ENCODE peak calls at places on chromosomes 16 and 17, in six cellular contexts. O, U, N, R, K and J are unnamed samples.
A peak's percentile ranks its signal among the peaks of the same experiment; 100 is the strongest.

GRCh38 chr16:69889295-69889964 is 61.7 kb upstream of the CLEC18A start:
- DNase-seq in O (no peak), K (no peak), U (no peak), R (no peak), N (no peak), J (no peak)

GRCh38 chr17:13047016-13047415 is 29.2 kb upstream of the ELAC2 start:
- DNase-seq in O (no peak), R (no peak), N (no peak), K (no peak), U (no peak), J (no peak)

GRCh38 chr17:50774225-50774803 is 7.0 kb upstream of the ANKRD40CL start:
- DNase-seq in U (no peak), O (no peak), R (no peak), K (no peak), N (no peak), J (no peak)

GRCh38 chr16:7921360-7921759 is 588.7 kb downstream of the RBFOX1 start:
- DNase-seq in O (peak; percentile 42), K (no peak), R (no peak), U (no peak), N (no peak), J (no peak)

GRCh38 chr17:56230660-56231059 is 77.4 kb downstream of the ANKFN1 start:
- DNase-seq in N (peak; percentile 57), O (no peak), K (no peak), U (no peak), R (no peak), J (no peak)

GRCh38 chr17:67624886-67625656 is 92.7 kb upstream of the NOL11 start:
- DNase-seq in K (no peak), U (no peak), O (no peak), N (no peak), R (no peak), J (no peak)

GRCh38 chr17:8122923-8123694 is 797 bp downstream of the HES7 start:
- DNase-seq in U (peak; percentile 16), R (no peak), O (peak; percentile 59), K (peak; percentile 48), N (peak; percentile 70), J (peak; percentile 58)

GRCh38 chr16:67393111-67393789 is at the start of gene TPPP3:
- DNase-seq in U (no peak), N (peak; percentile 91), O (peak; percentile 87), R (no peak), K (peak; percentile 98), J (no peak)

GRCh38 chr16:21218135-21218534 is 6.8 kb upstream of the ZP2 start:
- DNase-seq in N (no peak), R (no peak), O (no peak), U (no peak), K (no peak), J (no peak)

GRCh38 chr17:41329279-41329925 is 13.9 kb upstream of the KRTAP17-1 start:
- DNase-seq in K (peak; percentile 70), N (peak; percentile 81), R (peak; percentile 40), U (peak; percentile 69), O (peak; percentile 68), J (peak; percentile 30)

GRCh38 chr17:62676231-62676943 is 48.9 kb downstream of the MRC2 start:
- DNase-seq in N (no peak), K (no peak), R (no peak), O (no peak), U (no peak), J (no peak)

GRCh38 chr17:6085812-6086211 is 15.6 kb downstream of the WSCD1 start:
- DNase-seq in O (no peak), R (no peak), K (no peak), N (no peak), U (no peak), J (no peak)

GRCh38 chr17:39196191-39196819 is 1.2 kb downstream of the CACNB1 start:
- DNase-seq in U (no peak), K (no peak), R (no peak), N (peak; percentile 47), O (no peak), J (peak; percentile 10)

GRCh38 chr17:39194089-39194984 is 3.1 kb downstream of the CACNB1 start:
- DNase-seq in O (peak; percentile 81), N (peak; percentile 84), K (peak; percentile 90), R (no peak), U (no peak), J (no peak)

GRCh38 chr17:39193346-39193745 is 4.1 kb downstream of the CACNB1 start:
- DNase-seq in K (no peak), N (no peak), O (no peak), R (no peak), U (no peak), J (no peak)

GRCh38 chr17:39195568-39196160 is 1.8 kb downstream of the CACNB1 start:
- DNase-seq in R (no peak), O (no peak), N (peak; percentile 50), K (no peak), U (peak; percentile 20), J (peak; percentile 87)

GRCh38 chr17:39194985-39195524 is 2.4 kb downstream of the CACNB1 start:
- DNase-seq in O (peak; percentile 67), N (peak; percentile 34), R (no peak), U (no peak), K (no peak), J (no peak)
- H3K4me1 ChIP-seq in O (peaks cover 30% of the 10 kb centered on the region), N (peaks cover 24% of the 10 kb centered on the region), R (peaks cover 35% of the 10 kb centered on the region), U (peaks cover 12% of the 10 kb centered on the region), K (peaks cover 34% of the 10 kb centered on the region), J (peaks cover 25% of the 10 kb centered on the region)

DNA sequence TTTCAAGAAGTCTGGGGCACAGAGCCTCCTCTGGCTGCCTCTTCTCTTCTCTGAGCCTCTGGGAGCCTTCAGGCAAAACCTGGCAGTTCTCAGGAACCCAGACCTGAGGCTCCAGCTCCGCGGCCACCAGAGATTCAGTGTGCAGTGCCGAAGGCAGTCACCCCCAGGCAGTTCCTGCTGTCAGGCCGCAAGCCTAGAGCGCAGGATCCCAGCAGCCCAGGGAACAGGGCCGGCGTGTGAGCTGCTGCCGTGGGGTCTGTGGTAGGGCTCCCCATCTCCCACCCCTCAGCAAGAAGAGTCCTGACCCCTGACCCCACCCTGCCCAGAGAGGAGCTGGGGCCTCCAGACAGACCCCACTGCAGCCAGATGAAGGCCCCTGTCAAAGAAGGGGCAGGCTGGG is 78.2 kb downstream of the AMFR start:
- DNase-seq in R (no peak), K (no peak), U (no peak), O (no peak), N (no peak), J (no peak)
- H3K9ac ChIP-seq in R (no peak overlapping the region), K (no peak overlapping the region), U (no peak overlapping the region), O (no peak overlapping the region), N (no peak overlapping the region), J (no peak overlapping the region)

GRCh38 chr17:19239544-19239943 is 2.4 kb downstream of the EPN2 start:
- DNase-seq in K (no peak), R (no peak), N (peak; percentile 48), O (no peak), U (no peak), J (no peak)
- TF ChIP-seq EZH2phosphoT487 in K (no peak), R (no peak), N (no peak), O (no peak), U (no peak), J (no peak)

DNA sequence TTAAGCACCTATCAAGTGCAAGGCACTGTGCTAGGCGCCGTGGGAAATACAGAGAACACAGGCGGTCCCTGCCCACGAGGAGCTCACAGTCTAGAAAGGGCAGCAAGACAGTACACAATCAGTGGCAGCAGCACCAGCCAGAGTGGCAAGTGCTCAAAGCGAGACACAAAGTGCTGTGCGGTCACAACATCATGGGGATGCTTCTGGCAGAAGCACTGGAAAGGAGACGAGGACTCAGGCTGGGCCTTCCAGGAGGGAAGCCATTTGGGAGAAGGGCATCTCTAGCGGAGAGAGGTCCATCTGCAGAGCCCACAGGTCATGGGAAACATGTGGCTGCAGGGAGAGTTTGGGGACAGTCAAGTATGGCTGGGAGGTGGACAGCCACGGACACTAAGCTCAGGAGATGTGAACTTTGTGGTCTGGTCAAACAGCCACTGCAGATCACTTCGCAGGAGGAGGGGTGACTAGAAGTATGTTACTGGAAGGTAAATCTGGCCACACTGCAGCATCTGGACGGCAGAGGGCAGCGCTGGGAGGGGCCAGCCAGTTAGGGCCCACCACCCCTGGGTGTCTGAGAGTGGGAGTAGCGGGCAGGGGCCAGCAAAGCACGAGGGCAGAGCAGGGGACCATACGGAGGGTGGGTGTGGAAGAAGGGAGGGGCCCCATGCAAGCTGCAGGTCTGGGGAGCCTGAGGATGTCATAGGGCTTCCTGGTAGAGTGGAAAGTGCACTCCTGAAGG is 71.1 kb downstream of the N4BP1 start:
- DNase-seq in U (no peak), N (no peak), R (no peak), K (peak; percentile 59), O (peak; percentile 31), J (no peak)
- H3K4me1 ChIP-seq in U (no peaks in the 10 kb centered on the region), N (peaks cover 25% of the 10 kb centered on the region), R (no peaks in the 10 kb centered on the region), K (no peaks in the 10 kb centered on the region), O (peaks cover 7% of the 10 kb centered on the region), J (peaks cover 22% of the 10 kb centered on the region)

GRCh38 chr16:81816793-81817210 is 37.7 kb downstream of the PLCG2 start:
- DNase-seq in R (no peak), O (no peak), K (no peak), U (no peak), N (no peak), J (peak; percentile 68)
- H3K9ac ChIP-seq in R (no peak overlapping the region), O (no peak overlapping the region), K (no peak overlapping the region), U (no peak overlapping the region), N (no peak overlapping the region), J (peak overlapping the region; percentile 95)

DNA sequence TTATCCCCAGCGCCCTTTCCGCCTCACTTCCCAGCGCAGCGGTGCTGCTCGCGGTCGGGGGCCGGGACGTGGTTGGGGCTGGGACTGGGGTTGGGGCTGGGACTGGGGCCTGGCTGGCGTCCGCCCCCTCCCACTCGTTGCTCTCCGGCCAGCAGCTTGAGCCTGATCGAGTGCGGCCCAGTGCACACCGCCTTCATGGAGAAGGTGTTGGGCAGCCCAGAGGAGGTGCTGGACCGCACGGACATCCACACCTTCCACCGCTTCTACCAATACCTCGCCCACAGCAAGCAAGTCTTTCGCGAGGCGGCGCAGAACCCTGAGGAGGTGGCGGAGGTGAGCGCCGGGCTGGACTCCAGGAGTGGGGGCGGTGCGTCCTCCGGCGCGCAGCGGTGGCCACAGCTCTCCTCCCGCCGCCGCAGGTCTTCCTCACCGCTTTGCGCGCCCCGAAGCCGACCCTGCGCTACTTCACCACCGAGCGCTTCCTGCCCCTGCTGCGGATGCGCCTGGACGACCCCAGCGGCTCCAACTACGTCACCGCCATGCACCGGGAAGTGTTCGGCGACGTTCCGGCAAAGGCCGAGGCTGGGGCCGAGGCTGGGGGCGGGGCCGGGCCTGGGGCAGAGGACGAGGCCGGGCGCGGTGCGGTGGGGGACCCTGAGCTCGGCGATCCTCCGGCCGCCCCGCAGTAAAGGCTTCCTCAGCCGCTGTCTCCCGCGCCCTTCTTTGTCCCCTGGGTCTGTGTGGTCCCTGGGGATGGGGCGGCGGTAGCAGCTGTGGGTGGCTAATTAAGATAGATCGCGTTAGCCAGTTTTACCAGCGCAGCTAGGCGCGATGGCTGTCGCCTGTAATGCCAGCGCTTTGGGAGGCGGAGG is 1.8 kb downstream of the HSD17B1 start:
- DNase-seq in U (peak; percentile 63), R (no peak), N (peak; percentile 83), K (peak; percentile 96), O (peak; percentile 95), J (peak; percentile 79)
- TF ChIP-seq EZH2phosphoT487 in U (no peak), R (no peak), N (no peak), K (no peak), O (no peak), J (no peak)